ENCODE peak calls at places on chromosomes 1 and 21, in seven cellular contexts. L, Y, F, I, D, S and C are unnamed samples.

GRCh38 chr1:6490181-6491075 is 1.0 kb downstream of the PLEKHG5 start:
- DNase-seq in Y (peak; percentile 75), I (peak; percentile 60), F (peak; percentile 78), L (peak; percentile 89), D (no peak), S (peak; percentile 81), C (peak; percentile 64)

GRCh38 chr1:3515774-3516480 is 61.5 kb downstream of the ARHGEF16 start:
- DNase-seq in L (no peak), D (no peak), F (peak; percentile 62), I (peak; percentile 58), Y (no peak), S (peak; percentile 54), C (no peak)

GRCh38 chr21:41906770-41907169 is 27.6 kb upstream of the PRDM15 start:
- DNase-seq in F (no peak), D (no peak), L (no peak), I (no peak), S (no peak), Y (no peak), C (no peak)

GRCh38 chr1:89022167-89022959 is at the start of gene GBP3:
- DNase-seq in D (no peak), S (peak; percentile 79), I (peak; percentile 77), L (no peak), Y (no peak), F (peak; percentile 74), C (peak; percentile 72)

GRCh38 chr1:149888999-149889289 is 10.4 kb upstream of the BOLA1 start:
- DNase-seq in Y (peak; percentile 45), D (no peak), F (peak; percentile 44), L (no peak), S (peak; percentile 53), I (no peak), C (peak; percentile 62)

GRCh38 chr1:232385221-232385620 is 244.7 kb downstream of the SIPA1L2 start:
- DNase-seq in L (no peak), Y (no peak), S (peak; percentile 82), I (peak; percentile 23), F (peak; percentile 62), D (no peak), C (peak; percentile 61)

GRCh38 chr1:61839702-61840101 is 97.4 kb downstream of the PATJ start:
- DNase-seq in I (peak; percentile 36), F (peak; percentile 70), D (no peak), L (no peak), Y (no peak), S (peak; percentile 73), C (peak; percentile 67)

GRCh38 chr1:212595787-212596714 is 12.5 kb upstream of the ATF3 start:
- DNase-seq in Y (no peak), D (no peak), F (peak; percentile 98), I (peak; percentile 99), L (no peak), S (peak; percentile 97), C (peak; percentile 96)

GRCh38 chr1:7770620-7770938 is 517 bp upstream of the VAMP3 start:
- DNase-seq in D (no peak), L (no peak), F (no peak), S (no peak), Y (no peak), I (no peak), C (no peak)

DNA sequence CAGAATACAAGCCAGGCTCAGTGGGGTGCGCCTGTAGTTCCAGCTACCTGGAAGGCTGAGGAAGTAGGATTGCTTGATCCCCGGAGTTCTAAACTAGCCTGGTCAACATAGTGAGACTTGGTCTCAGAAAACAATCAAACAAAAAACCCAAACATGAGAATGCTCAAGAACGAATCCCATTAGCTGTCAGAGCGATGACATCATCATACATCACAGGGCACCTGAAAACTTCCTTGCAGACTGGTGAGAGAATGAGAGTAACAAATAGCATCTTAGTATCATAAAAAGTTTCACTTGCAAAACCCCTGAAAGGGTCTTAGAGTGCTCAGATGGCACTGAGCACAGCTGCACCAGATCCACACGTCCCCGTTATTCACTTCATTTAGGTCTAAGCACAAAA is 21.1 kb upstream of the CDCA8 start:
- DNase-seq in D (no peak), S (no peak), F (no peak), Y (no peak), L (no peak), I (no peak), C (no peak)
- H3K4me3 ChIP-seq in D (no peak overlapping the region), S (no peak overlapping the region), F (no peak overlapping the region), Y (no peak overlapping the region), L (no peak overlapping the region), I (no peak overlapping the region), C (no peak overlapping the region)

GRCh38 chr1:78622548-78622947 is 2.3 kb downstream of the IFI44L start:
- DNase-seq in D (no peak), Y (no peak), I (no peak), L (no peak), S (no peak), F (no peak), C (peak; percentile 42)
- H3K4me3 ChIP-seq in D (no peak overlapping the region), Y (no peak overlapping the region), I (no peak overlapping the region), L (no peak overlapping the region), S (no peak overlapping the region), F (no peak overlapping the region), C (no peak overlapping the region)

GRCh38 chr1:41495171-41495948 is 10.9 kb upstream of the EDN2 start:
- DNase-seq in I (peak; percentile 70), L (peak; percentile 48), F (no peak), S (peak; percentile 53), Y (no peak), D (no peak), C (no peak)
- H3K4me3 ChIP-seq in I (no peak overlapping the region), L (no peak overlapping the region), F (no peak overlapping the region), S (no peak overlapping the region), Y (no peak overlapping the region), D (peak overlapping the region; percentile 45), C (no peak overlapping the region)

GRCh38 chr1:205344010-205344808 is 12.5 kb downstream of the KLHDC8A start:
- DNase-seq in Y (peak; percentile 39), S (no peak), F (no peak), L (peak; percentile 62), I (no peak), D (no peak), C (no peak)
- H3K4me3 ChIP-seq in Y (peak overlapping the region; percentile 18), S (no peak overlapping the region), F (peak overlapping the region; percentile 8), L (no peak overlapping the region), I (no peak overlapping the region), D (peak overlapping the region; percentile 40), C (no peak overlapping the region)

DNA sequence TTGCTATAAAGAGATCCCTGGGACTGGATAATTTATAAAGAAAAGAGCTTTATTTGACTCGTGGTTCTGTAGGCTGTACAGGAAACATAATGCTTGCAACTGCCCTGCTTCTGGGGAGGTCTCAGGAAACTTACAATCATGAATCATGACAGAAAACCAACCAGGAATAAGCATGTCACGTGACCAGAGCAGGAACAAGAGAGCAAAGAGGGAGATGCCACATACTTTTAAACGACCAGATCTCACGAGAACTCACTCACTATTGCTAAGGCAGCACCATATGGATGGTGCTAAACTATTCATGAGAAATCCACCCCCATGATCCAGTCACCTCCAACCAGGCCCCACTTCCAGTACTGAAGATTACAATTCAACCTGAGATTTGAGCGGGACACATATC is 49.8 kb upstream of the RCC1 start:
- DNase-seq in F (peak; percentile 56), I (peak; percentile 52), L (no peak), D (no peak), S (peak; percentile 75), Y (no peak), C (peak; percentile 81)
- H3K4me3 ChIP-seq in F (no peak overlapping the region), I (no peak overlapping the region), L (no peak overlapping the region), D (no peak overlapping the region), S (no peak overlapping the region), Y (no peak overlapping the region), C (no peak overlapping the region)

GRCh38 chr1:65795311-65795710 is 2.6 kb downstream of the PDE4B start:
- DNase-seq in S (no peak), Y (no peak), I (no peak), D (no peak), F (no peak), L (no peak), C (no peak)

GRCh38 chr1:65791860-65792670 is 630 bp upstream of the PDE4B start:
- DNase-seq in Y (no peak), I (no peak), F (no peak), L (peak; percentile 37), S (peak; percentile 39), D (no peak), C (peak; percentile 16)

GRCh38 chr1:65793359-65793732 is 651 bp downstream of the PDE4B start:
- DNase-seq in S (no peak), Y (no peak), D (no peak), F (no peak), I (no peak), L (no peak), C (no peak)

GRCh38 chr1:65791396-65791795 is 1.3 kb upstream of the PDE4B start:
- DNase-seq in F (no peak), S (no peak), L (no peak), D (no peak), I (no peak), Y (no peak), C (peak; percentile 56)

DNA sequence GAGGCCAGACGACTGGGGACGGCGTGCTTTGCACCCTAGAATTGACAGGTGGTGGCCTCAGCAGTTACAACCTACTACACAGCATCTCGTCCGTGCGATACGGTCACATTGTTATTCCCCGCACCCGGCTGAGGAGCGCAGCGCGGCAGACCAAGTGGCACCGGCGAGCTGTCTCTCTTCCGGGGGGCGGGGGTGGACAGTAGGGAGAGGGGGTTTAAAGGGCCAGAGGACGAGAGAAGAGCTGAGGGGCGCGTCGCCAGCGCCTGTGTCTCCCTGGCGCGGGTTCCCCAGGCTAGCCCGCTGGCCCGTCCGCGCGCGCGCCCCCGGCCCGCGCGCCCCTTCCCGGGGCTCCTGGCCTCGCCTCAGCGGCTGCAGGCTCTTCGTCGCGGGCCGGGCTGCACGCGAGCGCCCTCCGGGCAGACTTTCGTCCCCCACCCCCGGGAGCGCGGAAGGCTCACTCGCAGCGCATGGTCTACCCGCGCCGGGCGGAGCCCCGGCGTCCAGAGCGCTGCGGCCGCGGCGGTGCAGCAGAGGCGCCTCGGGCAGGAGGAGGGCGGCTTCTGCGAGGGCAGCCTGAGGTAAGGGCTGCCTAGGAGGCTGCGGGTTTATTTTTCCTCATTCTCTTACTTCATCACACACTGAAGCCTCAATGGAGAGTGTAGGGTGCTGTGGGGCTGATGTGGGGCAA is at the start of gene PDE4B:
- DNase-seq in D (no peak), F (no peak), Y (no peak), L (peak; percentile 33), I (no peak), S (peak; percentile 43), C (peak; percentile 21)
- H3K4me3 ChIP-seq in D (peak within 1 kb of the TSS; percentile 21), F (no peak within 1 kb of the TSS), Y (peak within 1 kb of the TSS; percentile 9), L (no peak within 1 kb of the TSS), I (peak within 1 kb of the TSS; percentile 10), S (peak within 1 kb of the TSS; percentile 46), C (peak within 1 kb of the TSS; percentile 49)

GRCh38 chr1:978835-979743 is 2.8 kb downstream of the PERM1 start:
- DNase-seq in S (no peak), I (no peak), L (no peak), D (no peak), Y (no peak), F (no peak), C (no peak)
- H3K4me3 ChIP-seq in S (no peak overlapping the region), I (no peak overlapping the region), L (no peak overlapping the region), D (no peak overlapping the region), Y (no peak overlapping the region), F (no peak overlapping the region), C (no peak overlapping the region)